ENCODE peak calls at places on chromosomes 4 and X, in ten cellular contexts. One of them, this sample, is unnamed.

GRCh38 chr4:79682161-79682560 is 274.1 kb upstream of the GK2 start:
- DNase-seq in breast epithelium: no peak
- DNase-seq in ovary: no peak
- DNase-seq in uterus: no peak
- DNase-seq in thyroid gland: no peak
- DNase-seq in right lobe of liver: no peak
- DNase-seq in OCI-LY7: no peak
- DNase-seq in fibroblast of lung: peak; percentile 43
- DNase-seq in esophagus squamous epithelium: no peak
- DNase-seq in Peyer's patch: no peak
- DNase-seq in this sample: no peak

GRCh38 chrX:77510007-77510406 is 62.8 kb downstream of the FGF16 start:
- DNase-seq in OCI-LY7: no peak
- DNase-seq in uterus: no peak
- DNase-seq in Peyer's patch: no peak
- DNase-seq in esophagus squamous epithelium: no peak
- DNase-seq in breast epithelium: no peak
- DNase-seq in right lobe of liver: no peak
- DNase-seq in fibroblast of lung: no peak
- DNase-seq in ovary: no peak
- DNase-seq in thyroid gland: no peak
- DNase-seq in this sample: no peak

GRCh38 chrX:17983389-17983788 is 122.3 kb upstream of the RAI2 start:
- DNase-seq in esophagus squamous epithelium: no peak
- DNase-seq in breast epithelium: no peak
- DNase-seq in uterus: no peak
- DNase-seq in right lobe of liver: no peak
- DNase-seq in OCI-LY7: no peak
- DNase-seq in thyroid gland: no peak
- DNase-seq in Peyer's patch: no peak
- DNase-seq in fibroblast of lung: no peak
- DNase-seq in ovary: no peak
- DNase-seq in this sample: no peak

GRCh38 chr4:6909970-6910339 is 329 bp downstream of the TBC1D14 start:
- DNase-seq in ovary: peak; percentile 61
- DNase-seq in fibroblast of lung: no peak
- DNase-seq in thyroid gland: peak; percentile 44
- DNase-seq in right lobe of liver: peak; percentile 55
- DNase-seq in OCI-LY7: no peak
- DNase-seq in Peyer's patch: no peak
- DNase-seq in breast epithelium: no peak
- DNase-seq in uterus: no peak
- DNase-seq in esophagus squamous epithelium: no peak
- DNase-seq in this sample: no peak

GRCh38 chr4:28675582-28675981 is 1814.9 kb downstream of the STIM2 start:
- DNase-seq in esophagus squamous epithelium: no peak
- DNase-seq in fibroblast of lung: peak; percentile 5
- DNase-seq in OCI-LY7: no peak
- DNase-seq in Peyer's patch: no peak
- DNase-seq in uterus: no peak
- DNase-seq in right lobe of liver: no peak
- DNase-seq in ovary: no peak
- DNase-seq in thyroid gland: no peak
- DNase-seq in breast epithelium: no peak
- DNase-seq in this sample: no peak

GRCh38 chr4:19309365-19309764 is 942.3 kb upstream of the SLIT2 start:
- DNase-seq in fibroblast of lung: peak; percentile 54
- DNase-seq in esophagus squamous epithelium: no peak
- DNase-seq in OCI-LY7: no peak
- DNase-seq in Peyer's patch: no peak
- DNase-seq in ovary: no peak
- DNase-seq in breast epithelium: no peak
- DNase-seq in thyroid gland: no peak
- DNase-seq in right lobe of liver: no peak
- DNase-seq in uterus: no peak
- DNase-seq in this sample: no peak

GRCh38 chr4:174592985-174593335 is 70.7 kb upstream of the HPGD start:
- DNase-seq in ovary: no peak
- DNase-seq in OCI-LY7: no peak
- DNase-seq in fibroblast of lung: peak; percentile 57
- DNase-seq in right lobe of liver: no peak
- DNase-seq in Peyer's patch: no peak
- DNase-seq in breast epithelium: no peak
- DNase-seq in esophagus squamous epithelium: no peak
- DNase-seq in uterus: no peak
- DNase-seq in thyroid gland: no peak
- DNase-seq in this sample: no peak

GRCh38 chr4:94519019-94519418 is 67.3 kb downstream of the PDLIM5 start:
- DNase-seq in OCI-LY7: no peak
- DNase-seq in esophagus squamous epithelium: no peak
- DNase-seq in Peyer's patch: no peak
- DNase-seq in fibroblast of lung: no peak
- DNase-seq in ovary: no peak
- DNase-seq in right lobe of liver: no peak
- DNase-seq in thyroid gland: no peak
- DNase-seq in breast epithelium: no peak
- DNase-seq in uterus: no peak
- DNase-seq in this sample: no peak

GRCh38 chrX:750263-750662 is 119.7 kb downstream of the SHOX start:
- DNase-seq in esophagus squamous epithelium: no peak
- DNase-seq in right lobe of liver: no peak
- DNase-seq in Peyer's patch: no peak
- DNase-seq in thyroid gland: no peak
- DNase-seq in fibroblast of lung: no peak
- DNase-seq in OCI-LY7: no peak
- DNase-seq in ovary: no peak
- DNase-seq in breast epithelium: no peak
- DNase-seq in uterus: no peak
- DNase-seq in this sample: no peak

GRCh38 chr4:99934891-99935290 is 11.5 kb downstream of the DNAJB14 start:
- DNase-seq in thyroid gland: no peak
- DNase-seq in ovary: no peak
- DNase-seq in uterus: no peak
- DNase-seq in OCI-LY7: no peak
- DNase-seq in Peyer's patch: no peak
- DNase-seq in right lobe of liver: no peak
- DNase-seq in breast epithelium: no peak
- DNase-seq in esophagus squamous epithelium: no peak
- DNase-seq in fibroblast of lung: no peak
- DNase-seq in this sample: no peak

GRCh38 chrX:46198858-46199257 is 346.4 kb downstream of the ZNF674 start:
- DNase-seq in esophagus squamous epithelium: no peak
- DNase-seq in right lobe of liver: no peak
- DNase-seq in Peyer's patch: no peak
- DNase-seq in ovary: no peak
- DNase-seq in OCI-LY7: no peak
- DNase-seq in thyroid gland: no peak
- DNase-seq in uterus: no peak
- DNase-seq in fibroblast of lung: no peak
- DNase-seq in breast epithelium: no peak
- DNase-seq in this sample: no peak

GRCh38 chr4:61246003-61246402 is 45.9 kb downstream of the ADGRL3 start:
- DNase-seq in esophagus squamous epithelium: no peak
- DNase-seq in uterus: no peak
- DNase-seq in OCI-LY7: no peak
- DNase-seq in breast epithelium: no peak
- DNase-seq in fibroblast of lung: no peak
- DNase-seq in ovary: no peak
- DNase-seq in right lobe of liver: no peak
- DNase-seq in thyroid gland: no peak
- DNase-seq in Peyer's patch: no peak
- DNase-seq in this sample: no peak

GRCh38 chr4:82320351-82320750 is 53.4 kb downstream of the HNRNPD start:
- DNase-seq in uterus: no peak
- DNase-seq in fibroblast of lung: no peak
- DNase-seq in thyroid gland: no peak
- DNase-seq in OCI-LY7: no peak
- DNase-seq in ovary: no peak
- DNase-seq in esophagus squamous epithelium: no peak
- DNase-seq in Peyer's patch: no peak
- DNase-seq in right lobe of liver: no peak
- DNase-seq in breast epithelium: no peak
- DNase-seq in this sample: no peak

GRCh38 chrX:117607571-117607970 is 509.0 kb downstream of the KLHL13 start:
- DNase-seq in thyroid gland: no peak
- DNase-seq in right lobe of liver: no peak
- DNase-seq in esophagus squamous epithelium: no peak
- DNase-seq in breast epithelium: no peak
- DNase-seq in Peyer's patch: no peak
- DNase-seq in OCI-LY7: no peak
- DNase-seq in fibroblast of lung: no peak
- DNase-seq in uterus: no peak
- DNase-seq in ovary: no peak
- DNase-seq in this sample: no peak

GRCh38 chr4:8162625-8163024 is 4.0 kb upstream of the ABLIM2 start:
- DNase-seq in ovary: no peak
- DNase-seq in uterus: no peak
- DNase-seq in Peyer's patch: no peak
- DNase-seq in fibroblast of lung: no peak
- DNase-seq in thyroid gland: peak; percentile 81
- DNase-seq in OCI-LY7: peak; percentile 91
- DNase-seq in right lobe of liver: no peak
- DNase-seq in breast epithelium: no peak
- DNase-seq in esophagus squamous epithelium: no peak
- DNase-seq in this sample: no peak

GRCh38 chr4:155234206-155234605 is 25.8 kb downstream of the NPY2R start:
- DNase-seq in esophagus squamous epithelium: no peak
- DNase-seq in fibroblast of lung: no peak
- DNase-seq in uterus: no peak
- DNase-seq in right lobe of liver: no peak
- DNase-seq in OCI-LY7: no peak
- DNase-seq in breast epithelium: no peak
- DNase-seq in ovary: no peak
- DNase-seq in thyroid gland: no peak
- DNase-seq in Peyer's patch: no peak
- DNase-seq in this sample: no peak

DNA sequence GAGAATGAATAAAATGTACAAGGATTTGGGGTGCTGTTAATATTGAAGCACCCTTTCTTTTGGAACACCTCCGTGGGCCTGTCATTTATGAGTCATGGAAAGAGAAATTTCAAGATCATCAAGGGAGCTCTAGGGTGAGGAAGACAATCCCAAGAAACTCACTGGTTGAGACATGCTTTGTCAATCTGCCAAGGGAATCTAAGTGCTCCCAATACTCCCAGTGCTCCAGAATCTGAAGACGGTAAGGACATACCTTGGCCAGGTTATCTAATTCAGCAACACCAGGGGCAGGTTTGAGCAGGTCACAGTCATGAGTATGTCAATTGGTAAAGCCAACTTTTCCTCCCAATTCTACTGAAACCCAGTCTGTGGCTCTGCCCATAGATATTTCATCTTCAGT is 556.4 kb upstream of the CPEB2 start:
- DNase-seq in Peyer's patch: no peak
- DNase-seq in ovary: no peak
- DNase-seq in uterus: no peak
- DNase-seq in right lobe of liver: no peak
- DNase-seq in thyroid gland: no peak
- DNase-seq in esophagus squamous epithelium: no peak
- DNase-seq in fibroblast of lung: no peak
- DNase-seq in breast epithelium: peak; percentile 45
- DNase-seq in OCI-LY7: no peak
- DNase-seq in this sample: no peak
- H3K9me3 ChIP-seq in Peyer's patch: no peaks in the 10 kb centered on the region
- H3K9me3 ChIP-seq in ovary: no peaks in the 10 kb centered on the region
- H3K9me3 ChIP-seq in uterus: no peaks in the 10 kb centered on the region
- H3K9me3 ChIP-seq in right lobe of liver: no peaks in the 10 kb centered on the region
- H3K9me3 ChIP-seq in thyroid gland: no peaks in the 10 kb centered on the region
- H3K9me3 ChIP-seq in esophagus squamous epithelium: no peaks in the 10 kb centered on the region
- H3K9me3 ChIP-seq in fibroblast of lung: no peaks in the 10 kb centered on the region
- H3K9me3 ChIP-seq in breast epithelium: no peaks in the 10 kb centered on the region
- H3K9me3 ChIP-seq in OCI-LY7: no peaks in the 10 kb centered on the region
- H3K9me3 ChIP-seq in this sample: no peaks in the 10 kb centered on the region

DNA sequence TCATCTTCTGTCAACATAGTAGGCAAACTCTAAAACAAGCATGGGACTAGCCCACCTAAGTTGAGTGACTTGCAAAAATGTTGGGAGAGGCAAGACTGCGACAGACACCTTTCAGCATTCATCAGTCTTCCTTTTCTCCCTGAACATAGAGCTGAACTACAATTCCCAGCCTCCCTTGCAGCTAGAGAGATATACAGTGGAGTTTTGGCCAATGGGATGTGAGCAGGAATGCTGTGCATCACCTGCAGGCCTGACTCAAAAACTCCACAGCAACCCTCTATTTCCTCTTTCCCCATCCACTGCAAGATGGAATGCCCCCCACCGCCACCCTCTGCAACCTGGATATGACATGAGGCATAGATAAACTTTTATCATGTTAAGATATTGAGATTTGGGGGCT is 66.5 kb downstream of the PDHA1 start:
- DNase-seq in ovary: no peak
- DNase-seq in breast epithelium: no peak
- DNase-seq in thyroid gland: no peak
- DNase-seq in OCI-LY7: no peak
- DNase-seq in fibroblast of lung: no peak
- DNase-seq in right lobe of liver: no peak
- DNase-seq in uterus: no peak
- DNase-seq in Peyer's patch: no peak
- DNase-seq in esophagus squamous epithelium: no peak
- DNase-seq in this sample: no peak
- H3K9me3 ChIP-seq in ovary: no peaks in the 10 kb centered on the region
- H3K9me3 ChIP-seq in breast epithelium: no peaks in the 10 kb centered on the region
- H3K9me3 ChIP-seq in thyroid gland: no peaks in the 10 kb centered on the region
- H3K9me3 ChIP-seq in OCI-LY7: no peaks in the 10 kb centered on the region
- H3K9me3 ChIP-seq in fibroblast of lung: no peaks in the 10 kb centered on the region
- H3K9me3 ChIP-seq in right lobe of liver: no peaks in the 10 kb centered on the region
- H3K9me3 ChIP-seq in uterus: no peaks in the 10 kb centered on the region
- H3K9me3 ChIP-seq in Peyer's patch: no peaks in the 10 kb centered on the region
- H3K9me3 ChIP-seq in esophagus squamous epithelium: no peaks in the 10 kb centered on the region
- H3K9me3 ChIP-seq in this sample: no peaks in the 10 kb centered on the region

GRCh38 chr4:85951-86350 is 32.8 kb downstream of the ZNF595 start:
- DNase-seq in esophagus squamous epithelium: no peak
- DNase-seq in thyroid gland: no peak
- DNase-seq in uterus: no peak
- DNase-seq in right lobe of liver: no peak
- DNase-seq in fibroblast of lung: no peak
- DNase-seq in Peyer's patch: no peak
- DNase-seq in OCI-LY7: no peak
- DNase-seq in ovary: no peak
- DNase-seq in breast epithelium: no peak
- DNase-seq in this sample: no peak
- H3K9me3 ChIP-seq in esophagus squamous epithelium: peaks cover 100% of the 10 kb centered on the region
- H3K9me3 ChIP-seq in thyroid gland: peaks cover 31% of the 10 kb centered on the region
- H3K9me3 ChIP-seq in uterus: peaks cover 9% of the 10 kb centered on the region
- H3K9me3 ChIP-seq in right lobe of liver: peaks cover 75% of the 10 kb centered on the region
- H3K9me3 ChIP-seq in fibroblast of lung: peaks cover 6% of the 10 kb centered on the region
- H3K9me3 ChIP-seq in Peyer's patch: peaks cover 6% of the 10 kb centered on the region
- H3K9me3 ChIP-seq in OCI-LY7: peaks cover 49% of the 10 kb centered on the region
- H3K9me3 ChIP-seq in ovary: peaks cover 46% of the 10 kb centered on the region
- H3K9me3 ChIP-seq in breast epithelium: peaks cover 70% of the 10 kb centered on the region
- H3K9me3 ChIP-seq in this sample: peaks cover 27% of the 10 kb centered on the region

DNA sequence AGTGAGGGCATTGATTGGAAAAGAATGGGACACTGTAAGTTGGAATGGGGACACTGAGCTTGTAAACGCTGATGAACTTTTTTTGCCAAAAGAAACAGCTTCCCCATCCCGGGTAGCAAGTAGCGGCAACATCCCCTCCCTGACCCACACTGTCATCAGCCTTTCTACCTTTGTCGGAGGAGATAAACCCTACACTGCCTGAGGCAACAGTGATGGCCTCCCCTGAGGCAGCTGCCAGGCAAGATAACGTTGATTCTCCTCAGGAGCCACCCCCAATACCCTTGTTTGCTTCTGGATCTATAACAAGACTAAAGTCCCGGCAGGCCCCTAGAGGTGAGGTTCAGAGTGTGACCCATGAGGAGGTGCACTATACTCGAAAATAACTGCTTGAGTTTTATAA is 10.3 kb upstream of the RAB33B start:
- DNase-seq in thyroid gland: no peak
- DNase-seq in ovary: no peak
- DNase-seq in breast epithelium: no peak
- DNase-seq in Peyer's patch: no peak
- DNase-seq in right lobe of liver: no peak
- DNase-seq in fibroblast of lung: no peak
- DNase-seq in OCI-LY7: no peak
- DNase-seq in uterus: no peak
- DNase-seq in esophagus squamous epithelium: no peak
- DNase-seq in this sample: no peak
- H3K9me3 ChIP-seq in thyroid gland: no peaks in the 10 kb centered on the region
- H3K9me3 ChIP-seq in ovary: no peaks in the 10 kb centered on the region
- H3K9me3 ChIP-seq in breast epithelium: no peaks in the 10 kb centered on the region
- H3K9me3 ChIP-seq in Peyer's patch: peaks cover 3% of the 10 kb centered on the region
- H3K9me3 ChIP-seq in right lobe of liver: no peaks in the 10 kb centered on the region
- H3K9me3 ChIP-seq in fibroblast of lung: no peaks in the 10 kb centered on the region
- H3K9me3 ChIP-seq in OCI-LY7: peaks cover 15% of the 10 kb centered on the region
- H3K9me3 ChIP-seq in uterus: no peaks in the 10 kb centered on the region
- H3K9me3 ChIP-seq in esophagus squamous epithelium: peaks cover 7% of the 10 kb centered on the region
- H3K9me3 ChIP-seq in this sample: no peaks in the 10 kb centered on the region

This sample was measured in T-helper 17 cell.